ENCODE peak calls at places on chromosomes 7 and 10, in four cellular contexts. U, J, V and W are unnamed samples.

GRCh38 chr10:44993226-44993921 is 7.3 kb upstream of the ZNF22 start:
- DNase-seq in J (no peak), U (no peak), V (no peak), W (no peak)

GRCh38 chr7:121278120-121279021 is 50.4 kb upstream of the WNT16 start:
- DNase-seq in U (no peak), V (no peak), J (no peak), W (no peak)

GRCh38 chr7:41047789-41048191 is 655.1 kb downstream of the INHBA start:
- DNase-seq in V (no peak), J (no peak), U (no peak), W (no peak)

GRCh38 chr10:70499829-70500167 is 21.2 kb downstream of the PALD1 start:
- DNase-seq in U (no peak), J (no peak), V (no peak), W (no peak)

GRCh38 chr10:4931587-4931986 is 31.6 kb upstream of the AKR1C1 start:
- DNase-seq in V (no peak), J (no peak), U (no peak), W (peak)

GRCh38 chr10:3482200-3482993 is 302.6 kb downstream of the KLF6 start:
- DNase-seq in V (no peak), J (no peak), U (peak), W (no peak)

GRCh38 chr10:24299587-24300258 is 90.8 kb downstream of the KIAA1217 start:
- DNase-seq in V (no peak), J (no peak), U (no peak), W (no peak)

GRCh38 chr10:338176-339037 is 203.2 kb downstream of the ZMYND11 start:
- DNase-seq in V (no peak), J (peak), U (no peak), W (peak)

GRCh38 chr7:12322287-12322902 is 81.3 kb downstream of the VWDE start:
- DNase-seq in V (no peak), U (no peak), J (no peak), W (no peak)

GRCh38 chr7:12322903-12323300 is 80.8 kb downstream of the VWDE start:
- DNase-seq in V (no peak), U (no peak), J (no peak), W (no peak)

GRCh38 chr7:12323415-12323814 is 80.2 kb downstream of the VWDE start:
- DNase-seq in V (no peak), U (no peak), J (no peak), W (no peak)

GRCh38 chr7:12320241-12320640 is 83.4 kb downstream of the VWDE start:
- DNase-seq in V (no peak), U (no peak), J (no peak), W (no peak)

DNA sequence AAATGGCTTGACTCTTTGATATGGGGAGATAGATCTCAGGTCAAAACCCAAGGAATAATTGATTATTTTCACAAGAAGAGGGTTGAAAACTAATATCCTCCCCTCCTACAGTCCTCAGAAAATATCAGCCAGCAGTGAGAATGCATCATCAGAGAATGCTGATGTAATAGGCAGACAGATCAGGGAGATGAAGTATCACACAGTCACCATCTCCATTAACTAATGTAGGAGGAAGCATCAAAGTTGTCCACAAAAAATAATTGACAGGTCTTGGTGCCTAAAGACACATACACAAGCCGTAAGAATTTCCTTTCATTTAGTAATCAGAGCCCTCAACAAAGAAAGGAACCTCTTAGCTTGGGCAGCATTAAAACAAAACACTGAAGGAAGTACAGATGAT is 82.4 kb downstream of the VWDE start:
- DNase-seq in J (no peak), U (no peak), V (no peak), W (no peak)
- H3K27ac ChIP-seq in J (peak), U (no peak), V (no peak), W (no peak)

GRCh38 chr7:117065585-117066150 is 112.4 kb downstream of the ST7 start:
- DNase-seq in J (no peak), V (no peak), U (no peak), W (no peak)
- TF ChIP-seq CTCF in J (no peak), V (no peak), U (no peak), W (no peak)

DNA sequence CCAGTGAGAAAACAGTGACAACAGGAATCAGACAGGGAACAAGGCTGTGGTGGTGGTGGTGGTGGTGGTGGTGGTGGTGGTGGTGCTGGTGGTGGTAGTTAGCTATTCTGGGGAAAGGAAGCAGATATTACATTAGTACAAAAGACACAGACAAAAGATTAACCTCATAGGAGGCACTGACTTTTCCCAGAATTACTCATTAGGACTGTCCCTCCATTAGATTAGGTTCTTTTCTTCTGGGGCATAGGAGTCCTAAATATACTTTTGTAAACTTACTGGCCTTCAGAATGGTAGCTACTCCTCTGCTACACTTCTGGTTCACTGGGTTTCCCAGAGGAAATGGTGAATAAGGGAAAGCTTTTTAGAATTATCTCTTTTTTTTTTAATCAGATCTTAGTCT is 156.6 kb upstream of the SEMA3D start:
- DNase-seq in J (no peak), V (no peak), U (no peak), W (no peak)
- TF ChIP-seq POLR2A in J (no peak), V (no peak), U (no peak), W (no peak)

DNA sequence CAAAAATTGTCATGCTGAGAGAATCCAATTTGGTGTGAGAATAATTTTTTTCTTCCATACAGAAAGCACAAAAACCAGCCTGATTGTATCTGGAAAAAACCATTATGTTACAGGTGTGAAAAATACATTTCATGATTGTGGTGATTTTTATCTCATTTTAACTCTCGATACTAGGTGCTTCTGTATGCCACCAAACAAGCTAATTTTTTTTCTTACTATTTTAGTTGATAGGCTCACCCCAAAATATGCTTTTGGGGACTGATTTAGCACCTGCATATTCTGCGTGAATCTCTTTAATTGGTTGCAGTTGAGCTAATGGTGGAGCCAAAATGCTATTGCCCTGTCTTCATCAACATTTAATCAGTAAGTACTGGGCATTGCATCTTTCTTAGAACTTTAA is 1.9 kb downstream of the DMTF1 start:
- DNase-seq in J (no peak), U (no peak), V (no peak), W (no peak)
- H3K27ac ChIP-seq in J (peak), U (peak), V (peak), W (no peak)

GRCh38 chr10:33016988-33017387 is 59.0 kb upstream of the ITGB1 start:
- DNase-seq in J (no peak), U (no peak), V (no peak), W (no peak)
- TF ChIP-seq CTCF in J (no peak), U (no peak), V (no peak), W (no peak)

DNA sequence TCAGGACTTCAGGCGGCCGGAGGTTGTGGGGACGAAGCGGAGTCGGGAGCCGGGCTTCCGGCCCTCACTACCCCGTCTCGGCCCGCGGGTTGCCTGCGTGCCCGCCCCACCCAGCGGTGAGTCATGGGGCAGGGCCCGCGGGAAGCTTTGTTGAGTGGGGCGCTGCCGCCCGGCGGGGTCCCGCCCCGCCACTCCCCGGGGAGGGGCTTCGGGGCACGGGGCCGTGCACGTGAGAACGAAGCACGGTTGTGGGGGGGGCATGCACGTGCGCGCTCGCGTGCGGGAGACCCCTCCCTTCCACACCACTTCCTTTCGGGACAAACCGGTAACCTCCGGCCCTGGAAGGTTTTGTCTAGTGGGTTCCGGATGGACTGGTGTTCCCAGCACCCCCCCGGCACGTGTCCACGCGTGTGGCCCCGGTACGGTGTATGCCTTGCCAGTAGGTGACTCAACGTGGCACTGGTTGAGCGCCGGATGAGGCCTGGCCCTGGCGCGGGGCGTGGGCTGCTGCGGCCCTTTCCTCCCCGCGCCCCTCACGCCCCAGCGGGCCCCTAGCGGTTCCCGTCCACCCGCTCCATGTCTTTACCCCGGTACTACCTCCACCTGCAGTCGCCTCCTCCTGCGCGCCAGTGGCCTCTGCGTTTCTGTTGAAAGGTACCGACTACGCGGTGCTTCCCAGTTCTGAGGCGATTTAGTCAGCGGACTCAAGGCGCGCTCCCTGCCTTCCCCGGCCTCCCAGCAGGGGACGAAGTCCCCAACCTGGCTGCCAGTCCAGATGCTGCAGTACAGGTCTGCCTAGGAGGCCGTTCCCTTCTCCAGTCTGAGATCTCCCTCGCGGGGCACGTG is 3.1 kb downstream of the ADIRF start:
- DNase-seq in U (peak), V (peak), J (peak), W (peak)
- TF ChIP-seq POLR2A in U (peak), V (peak), J (no peak), W (peak)

DNA sequence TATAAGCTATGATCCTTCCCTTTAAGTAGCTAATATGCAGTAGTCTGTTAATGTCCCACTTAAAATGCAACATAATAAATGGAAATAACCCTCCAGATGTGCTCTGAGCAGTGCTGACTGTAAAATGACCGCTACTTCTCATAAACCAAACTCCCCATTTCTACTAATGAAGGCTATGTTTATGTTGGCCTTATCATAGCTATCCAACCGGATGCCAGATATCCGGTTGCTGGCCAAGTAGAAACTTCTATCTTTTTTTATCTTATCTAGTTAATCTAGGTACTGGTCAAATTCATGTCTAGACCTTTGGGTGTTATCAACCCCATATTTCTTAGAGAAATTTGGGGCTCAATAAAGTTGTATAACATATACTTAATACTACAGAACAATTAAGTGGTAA is 56.6 kb downstream of the CHRM2 start:
- DNase-seq in U (no peak), J (no peak), V (no peak), W (no peak)
- H3K27ac ChIP-seq in U (no peak), J (no peak), V (no peak), W (no peak)

DNA sequence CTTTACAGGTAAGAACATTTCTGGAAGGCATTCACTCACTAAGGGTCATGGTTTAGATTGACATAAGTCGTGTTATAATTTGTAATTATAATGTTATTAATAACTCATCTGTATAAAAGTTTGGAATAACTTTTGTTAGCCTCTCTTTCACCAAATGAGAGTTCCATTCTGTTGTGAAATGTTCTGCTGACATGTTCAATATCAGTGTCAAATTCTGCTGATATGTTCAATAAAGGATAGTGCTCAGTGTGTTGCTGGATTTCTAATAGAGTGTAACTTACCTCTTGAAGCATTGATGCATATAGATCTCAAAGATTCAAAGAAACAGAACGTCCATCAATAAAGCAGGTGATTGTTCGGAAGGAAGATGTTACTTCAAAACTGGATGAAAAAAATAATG is 30.6 kb downstream of the ANLN start:
- DNase-seq in J (no peak), U (no peak), V (no peak), W (no peak)
- TF ChIP-seq CTCF in J (no peak), U (no peak), V (no peak), W (no peak)

GRCh38 chr10:94545277-94546057 is at the start of gene HELLS:
- DNase-seq in J (peak), V (peak), U (peak), W (peak)
- TF ChIP-seq POLR2A in J (peak), V (no peak), U (no peak), W (peak)